ENCODE peak calls at places on chromosomes 7 and 10, in six cellular contexts. N is psoas muscle, S is AG10803, W is hepatocyte, J is fibroblast of pulmonary artery, E is astrocyte of the cerebellum. O is an unnamed sample.

GRCh38 chr7:46291601-46292150 is 370.6 kb upstream of the IGFBP3 start:
- DNase-seq in N (no peak), S (peak; percentile 81), W (peak; percentile 29), J (peak; percentile 69), E (peak; percentile 20), O (peak; percentile 44)

GRCh38 chr7:101936612-101937231 is 119.3 kb downstream of the CUX1 start:
- DNase-seq in N (peak; percentile 77), S (peak; percentile 59), W (peak; percentile 77), J (peak; percentile 52), E (no peak), O (no peak)

GRCh38 chr10:14276200-14276599 is 54.5 kb downstream of the FRMD4A start:
- DNase-seq in N (no peak), S (no peak), W (no peak), J (no peak), E (no peak), O (no peak)

GRCh38 chr7:41967156-41967555 is 264.3 kb upstream of the INHBA start:
- DNase-seq in N (no peak), S (peak; percentile 77), W (no peak), J (peak; percentile 74), E (no peak), O (no peak)

GRCh38 chr7:52911795-52912194 is 123.6 kb upstream of the POM121L12 start:
- DNase-seq in N (no peak), S (no peak), W (no peak), J (no peak), E (no peak), O (no peak)

GRCh38 chr10:103602028-103602851 is 108.7 kb downstream of the NEURL1 start:
- DNase-seq in N (peak; percentile 53), S (no peak), W (no peak), J (no peak), E (no peak), O (no peak)

GRCh38 chr10:110208614-110209398 is 1.4 kb downstream of the MXI1 start:
- DNase-seq in N (peak; percentile 55), S (peak; percentile 38), W (peak; percentile 58), J (peak; percentile 45), E (no peak), O (no peak)

GRCh38 chr7:103632972-103633371 is 187.0 kb upstream of the SLC26A5 start:
- DNase-seq in N (no peak), S (peak; percentile 30), W (no peak), J (peak; percentile 44), E (peak; percentile 23), O (no peak)

GRCh38 chr10:33331020-33331557 is 3.4 kb downstream of the NRP1 start:
- DNase-seq in N (no peak), S (no peak), W (no peak), J (no peak), E (no peak), O (no peak)
- H3K4me3 ChIP-seq in N (peak overlapping the region; percentile 84), S (peak overlapping the region; percentile 94), W (peak overlapping the region; percentile 92), J (peak overlapping the region; percentile 89), E (peak overlapping the region; percentile 83), O (peak overlapping the region; percentile 86)

DNA sequence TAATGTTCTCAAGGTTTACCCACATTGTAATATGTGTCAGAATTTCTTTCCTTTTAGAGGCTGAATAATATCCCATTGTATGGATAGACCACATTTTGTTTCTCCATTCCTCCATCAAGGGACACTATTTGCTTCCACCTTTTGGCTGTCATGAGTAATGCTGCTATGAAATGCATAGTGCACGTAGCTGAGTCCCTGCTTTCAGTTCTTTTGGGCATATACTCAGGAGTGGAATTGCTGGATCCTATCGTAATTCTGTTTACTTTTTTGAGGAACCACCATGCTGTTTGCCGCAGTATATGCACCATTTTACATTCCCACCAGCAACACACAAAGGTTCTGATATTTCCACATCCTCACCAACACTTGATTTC is 60.0 kb downstream of the PRF1 start:
- DNase-seq in N (no peak), S (no peak), W (no peak), J (peak; percentile 18), E (no peak), O (no peak)
- TF ChIP-seq CTCF in N (no peak), S (peak; percentile 36), W (peak; percentile 12), J (peak; percentile 26), E (peak; percentile 33), O (peak; percentile 16)

GRCh38 chr10:80207768-80208385 is 2.5 kb upstream of the ANXA11 start:
- DNase-seq in N (no peak), S (no peak), W (no peak), J (no peak), E (no peak), O (no peak)
- H3K4me3 ChIP-seq in N (peak overlapping the region; percentile 57), S (peak overlapping the region; percentile 48), W (no peak overlapping the region), J (peak overlapping the region; percentile 36), E (peak overlapping the region; percentile 25), O (peak overlapping the region; percentile 36)

GRCh38 chr10:124918906-124919305 is 23.0 kb upstream of the ZRANB1 start:
- DNase-seq in N (no peak), S (peak; percentile 20), W (no peak), J (no peak), E (no peak), O (no peak)

GRCh38 chr10:124916098-124916584 is 25.8 kb upstream of the ZRANB1 start:
- DNase-seq in N (no peak), S (peak; percentile 4), W (peak; percentile 39), J (peak; percentile 33), E (no peak), O (no peak)

GRCh38 chr10:124916585-124917167 is 25.2 kb upstream of the ZRANB1 start:
- DNase-seq in N (peak; percentile 100), S (peak; percentile 94), W (peak; percentile 99), J (peak; percentile 95), E (peak; percentile 88), O (peak; percentile 68)

GRCh38 chr10:124917939-124918830 is 23.7 kb upstream of the ZRANB1 start:
- DNase-seq in N (no peak), S (peak; percentile 83), W (no peak), J (peak; percentile 68), E (peak; percentile 77), O (no peak)

DNA sequence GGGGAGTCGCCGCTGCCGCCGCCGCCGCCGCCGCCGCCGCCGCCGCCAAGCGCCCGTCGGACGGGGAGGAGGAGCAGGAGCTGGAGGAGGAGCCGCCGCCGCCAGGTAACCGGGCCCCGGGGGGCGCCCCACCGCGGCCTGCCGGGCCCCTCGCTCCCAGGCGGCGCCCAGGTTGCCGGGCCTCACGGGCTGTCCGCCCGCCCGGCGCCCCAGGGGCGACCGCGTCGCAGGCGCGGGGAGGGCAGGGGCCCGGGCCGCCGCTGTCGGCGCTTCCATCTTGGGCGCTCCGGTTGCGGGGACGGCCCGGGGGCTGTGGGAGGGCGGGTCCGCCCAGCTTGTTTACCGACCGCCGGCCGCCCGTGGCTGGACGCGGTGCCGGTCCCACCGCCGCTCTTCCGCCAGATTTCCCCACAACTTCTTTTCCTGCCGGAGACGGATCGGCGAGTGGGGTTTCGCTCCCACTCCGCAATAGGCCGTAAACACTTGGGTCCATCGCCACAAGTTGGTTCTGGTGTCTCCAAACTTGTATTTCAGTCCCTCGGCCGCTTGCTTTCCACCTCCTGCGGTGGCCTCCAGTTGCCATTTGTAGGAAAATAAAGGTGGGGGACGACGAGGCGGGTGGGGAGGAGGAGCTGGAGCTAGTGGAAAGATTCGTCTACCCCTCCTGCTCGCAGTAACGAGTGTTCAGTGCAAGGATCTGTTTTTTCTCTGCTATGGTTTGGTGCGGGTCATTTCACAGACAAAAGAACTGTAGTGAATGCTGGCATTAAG is 24.6 kb upstream of the ZRANB1 start:
- DNase-seq in N (peak; percentile 74), S (peak; percentile 41), W (peak; percentile 73), J (peak; percentile 46), E (no peak), O (no peak)
- TF ChIP-seq CTCF in N (no peak), S (no peak), W (no peak), J (no peak), E (no peak), O (no peak)

GRCh38 chr10:102150970-102151773 is 1.0 kb upstream of the NOLC1 start:
- DNase-seq in N (no peak), S (peak; percentile 51), W (peak; percentile 25), J (peak; percentile 60), E (no peak), O (no peak)
- H3K4me3 ChIP-seq in N (peak overlapping the region; percentile 82), S (peak overlapping the region; percentile 96), W (no peak overlapping the region), J (peak overlapping the region; percentile 99), E (peak overlapping the region; percentile 99), O (peak overlapping the region; percentile 49)

GRCh38 chr10:118594392-118595063 is 920 bp downstream of the PRLHR start:
- DNase-seq in N (peak; percentile 75), S (peak; percentile 22), W (peak; percentile 81), J (peak; percentile 57), E (peak; percentile 31), O (no peak)
- TF ChIP-seq CTCF in N (peak; percentile 32), S (peak; percentile 36), W (peak; percentile 34), J (peak; percentile 21), E (peak; percentile 18), O (peak; percentile 44)

GRCh38 chr7:155533120-155533826 is 13.1 kb downstream of the CNPY1 start:
- DNase-seq in N (no peak), S (no peak), W (no peak), J (peak; percentile 3), E (no peak), O (no peak)

GRCh38 chr7:155532792-155533119 is 13.6 kb downstream of the CNPY1 start:
- DNase-seq in N (no peak), S (no peak), W (no peak), J (no peak), E (no peak), O (no peak)

GRCh38 chr7:155531686-155532085 is 14.7 kb downstream of the CNPY1 start:
- DNase-seq in N (no peak), S (no peak), W (peak; percentile 24), J (no peak), E (no peak), O (no peak)

GRCh38 chr7:155534691-155535090 is 11.7 kb downstream of the CNPY1 start:
- DNase-seq in N (no peak), S (no peak), W (no peak), J (no peak), E (no peak), O (no peak)

DNA sequence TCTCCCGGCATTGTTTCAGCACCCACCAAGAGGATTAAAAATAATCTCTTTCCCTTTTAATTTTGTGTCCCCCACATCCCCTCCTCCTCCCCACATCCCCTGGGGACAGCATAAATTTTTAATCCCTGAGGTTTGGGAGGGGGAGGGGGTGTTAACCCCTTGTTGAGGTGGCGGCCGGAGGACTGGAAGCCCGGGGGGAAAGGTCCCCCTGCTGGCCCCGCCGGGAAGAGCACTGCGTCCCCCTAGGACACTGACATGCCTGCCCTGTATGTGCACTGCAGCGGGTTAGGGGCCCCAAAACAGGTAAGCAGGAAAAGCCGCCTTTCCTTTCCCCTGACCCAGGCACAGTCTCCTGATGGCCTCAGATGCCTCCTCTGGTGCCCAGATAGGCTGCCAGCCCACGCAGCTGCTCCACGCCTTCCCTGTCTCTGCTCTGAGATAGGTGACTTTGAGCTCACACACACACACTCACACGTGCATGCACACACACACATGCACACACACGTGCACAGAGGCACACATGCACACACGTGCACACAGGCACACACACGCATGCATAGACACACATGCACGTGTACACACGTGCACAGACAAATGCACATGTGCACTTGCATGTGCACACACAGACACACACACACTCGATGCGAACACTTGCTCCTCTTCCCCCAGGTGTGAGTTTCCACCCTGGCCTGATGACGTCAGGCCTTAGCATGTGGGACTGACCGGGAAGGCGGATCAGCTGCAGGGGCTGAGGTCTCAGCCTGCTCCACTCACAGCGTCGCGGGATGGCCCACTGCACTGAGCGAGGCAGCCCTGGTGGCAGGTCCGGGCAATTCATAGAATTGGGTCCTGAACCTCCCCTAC is 12.3 kb downstream of the CNPY1 start:
- DNase-seq in N (no peak), S (no peak), W (peak; percentile 56), J (peak; percentile 8), E (no peak), O (no peak)
- H3K4me3 ChIP-seq in N (peak overlapping the region; percentile 43), S (no peak overlapping the region), W (no peak overlapping the region), J (no peak overlapping the region), E (peak overlapping the region; percentile 27), O (no peak overlapping the region)

DNA sequence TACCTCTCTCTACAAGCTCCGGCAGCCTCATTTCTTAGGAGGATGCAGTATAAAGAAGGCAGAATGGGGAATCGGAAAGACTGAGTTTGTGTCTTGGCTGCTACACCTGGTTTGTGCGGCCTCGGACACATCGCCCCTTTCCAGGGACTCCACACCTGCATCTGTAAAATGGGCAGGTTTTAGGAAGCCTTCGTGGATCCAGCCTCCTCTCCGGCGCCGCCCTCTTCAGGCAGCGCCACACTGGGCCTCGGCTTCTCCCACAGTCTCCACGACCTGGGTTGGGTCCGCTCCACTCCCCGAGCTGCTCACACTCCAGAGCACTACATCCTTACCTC is 341 bp downstream of the GOT1 start:
- DNase-seq in N (no peak), S (peak; percentile 35), W (no peak), J (no peak), E (no peak), O (no peak)
- TF ChIP-seq CTCF in N (no peak), S (peak; percentile 14), W (peak; percentile 6), J (no peak), E (no peak), O (peak; percentile 9)